ENCODE peak calls at places on chromosomes 5 and 9, in seven cellular contexts. K, O, X, F, Y, V and D are unnamed samples.

GRCh38 chr5:102590467-102590866 is 91.7 kb upstream of the SLCO6A1 start:
- DNase-seq in F (peak), K (no peak), O (no peak), V (no peak), X (no peak), Y (no peak), D (no peak)

GRCh38 chr9:107397076-107398049 is 92.2 kb downstream of the KLF4 start:
- DNase-seq in Y (no peak), O (no peak), X (no peak), F (peak), V (peak), K (no peak), D (no peak)

GRCh38 chr9:20990867-20991266 is 40.6 kb downstream of the HACD4 start:
- DNase-seq in O (no peak), Y (no peak), X (no peak), F (no peak), K (no peak), V (no peak), D (no peak)

GRCh38 chr5:109455598-109456096 is 45.9 kb upstream of the PJA2 start:
- DNase-seq in O (peak), F (peak), X (no peak), K (no peak), Y (peak), V (peak), D (no peak)

GRCh38 chr9:4497855-4498254 is 7.6 kb downstream of the SLC1A1 start:
- DNase-seq in O (peak), X (no peak), Y (no peak), V (peak), F (no peak), K (no peak), D (no peak)

GRCh38 chr5:128300181-128300580 is 216.6 kb downstream of the SLC12A2 start:
- DNase-seq in F (no peak), O (no peak), Y (no peak), V (no peak), X (no peak), K (no peak), D (no peak)

GRCh38 chr5:174223355-174223754 is 177.8 kb downstream of the NSG2 start:
- DNase-seq in V (no peak), O (no peak), Y (no peak), K (no peak), F (no peak), X (no peak), D (no peak)

GRCh38 chr9:129400001-129400970 is 220.6 kb downstream of the C9orf50 start:
- DNase-seq in K (no peak), X (no peak), Y (no peak), V (no peak), F (no peak), O (no peak), D (no peak)

GRCh38 chr9:134192311-134192950 is 28.1 kb upstream of the RNU6ATAC start:
- DNase-seq in F (no peak), X (no peak), V (no peak), K (no peak), Y (no peak), O (no peak), D (no peak)

GRCh38 chr9:133874061-133874638 is 118.0 kb downstream of the VAV2 start:
- DNase-seq in K (no peak), X (no peak), Y (no peak), O (no peak), F (peak), V (peak), D (no peak)

GRCh38 chr5:171898379-171898778 is 108.1 kb downstream of the FBXW11 start:
- DNase-seq in O (no peak), X (no peak), V (peak), F (no peak), Y (no peak), K (no peak), D (no peak)

DNA sequence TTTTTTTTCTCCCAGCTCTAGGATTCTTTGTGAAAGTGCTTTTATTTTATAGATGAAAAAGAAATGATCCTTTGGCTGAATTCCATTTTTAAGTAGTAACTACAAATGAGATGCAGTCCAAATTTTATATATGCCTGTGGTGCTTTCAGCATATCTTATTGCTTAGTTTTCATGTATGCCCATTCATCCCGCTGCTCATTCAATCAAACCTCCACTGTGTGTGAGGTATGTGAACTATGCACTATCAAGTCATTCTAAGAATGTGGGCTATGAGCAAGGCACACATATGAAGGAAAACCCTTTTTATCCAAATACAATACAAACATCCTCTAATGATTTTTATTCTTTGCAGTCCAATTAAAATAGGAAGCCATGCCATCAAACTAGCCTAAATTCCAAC is 1069.1 kb upstream of the DMAC1 start:
- DNase-seq in X (peak), F (no peak), O (no peak), V (no peak), K (no peak), Y (peak), D (no peak)
- H2AFZ ChIP-seq in X (no peak), F (no peak), O (no peak), V (no peak), K (no peak), Y (no peak), D (no peak)

GRCh38 chr5:180389252-180390101 is 36.3 kb upstream of the GFPT2 start:
- DNase-seq in X (no peak), F (no peak), V (peak), Y (no peak), O (no peak), K (no peak), D (no peak)

GRCh38 chr5:180394031-180394636 is 41.0 kb upstream of the GFPT2 start:
- DNase-seq in K (peak), Y (no peak), O (no peak), F (no peak), X (no peak), V (no peak), D (no peak)

GRCh38 chr5:180391276-180391675 is 38.1 kb upstream of the GFPT2 start:
- DNase-seq in F (no peak), O (no peak), Y (no peak), V (no peak), K (no peak), X (no peak), D (no peak)

GRCh38 chr5:180387798-180388197 is 34.7 kb upstream of the GFPT2 start:
- DNase-seq in X (no peak), F (no peak), V (no peak), O (no peak), K (no peak), Y (no peak), D (no peak)

GRCh38 chr5:180390441-180391190 is 37.5 kb upstream of the GFPT2 start:
- DNase-seq in X (peak), K (peak), V (no peak), O (no peak), F (no peak), Y (no peak), D (no peak)
- TF ChIP-seq CTCF in X (no peak), K (no peak), V (peak), O (no peak), F (no peak), Y (peak), D (no peak)

DNA sequence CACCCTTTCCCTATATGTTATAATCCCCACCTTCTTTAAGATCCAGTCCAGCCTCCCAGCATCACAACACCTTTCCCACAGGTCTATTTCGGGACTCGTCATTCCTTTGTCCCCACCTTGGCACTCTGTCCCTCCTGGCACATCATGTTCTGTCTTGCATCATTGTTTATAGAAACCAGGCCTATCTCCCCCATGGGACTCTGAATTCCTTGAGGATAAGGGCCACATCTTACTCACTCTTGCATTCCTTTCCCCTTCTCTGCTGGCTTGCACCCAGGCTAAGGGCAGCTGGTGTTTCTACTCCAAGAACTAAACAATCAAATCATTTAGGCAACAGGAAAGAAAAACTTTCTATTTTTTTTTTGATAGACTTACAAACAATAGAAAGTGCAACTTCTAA is 205.7 kb downstream of the AGTPBP1 start:
- DNase-seq in Y (no peak), V (peak), F (peak), X (no peak), K (no peak), O (peak), D (no peak)
- H2AFZ ChIP-seq in Y (no peak), V (no peak), F (no peak), X (no peak), K (no peak), O (no peak), D (no peak)

DNA sequence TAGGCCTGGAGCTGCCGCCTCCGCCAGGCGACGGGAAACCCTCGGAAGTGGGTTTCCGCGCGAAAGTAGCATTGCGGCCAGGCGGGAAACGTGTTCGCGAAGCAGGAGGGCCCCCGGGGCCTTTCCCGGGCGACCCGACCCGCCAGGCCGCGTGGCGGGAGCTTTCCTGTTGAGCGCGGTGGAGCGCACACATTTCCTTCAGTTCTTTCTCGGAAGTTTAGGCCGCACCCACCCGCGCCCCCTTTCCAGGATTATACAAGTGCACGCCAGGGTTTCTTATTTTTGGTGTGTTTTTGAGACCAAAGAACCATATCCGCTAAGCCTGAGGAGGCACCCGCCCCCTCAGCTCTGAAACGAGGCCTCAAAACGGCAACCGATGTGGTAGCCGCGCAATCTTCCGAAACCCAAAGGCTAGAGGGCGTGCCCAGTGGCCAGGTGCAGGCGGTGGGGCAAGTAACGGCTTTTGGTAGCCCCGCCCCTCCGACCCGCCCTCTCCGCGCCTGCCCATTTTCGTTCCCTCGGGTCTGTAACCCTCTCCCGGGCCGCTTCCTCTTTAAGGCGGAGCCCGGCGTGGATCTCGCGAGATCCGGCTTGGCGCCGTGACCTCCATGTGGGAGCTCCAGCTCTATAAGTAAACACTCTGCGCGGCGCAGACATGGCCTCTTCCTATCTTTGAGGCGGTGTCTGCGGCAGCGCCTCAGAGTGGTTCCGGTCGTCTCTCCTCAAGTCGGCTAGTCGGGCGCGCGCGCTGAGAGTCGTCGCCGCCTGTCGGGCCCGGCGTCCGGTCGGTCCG is at the start of gene UHRF2:
- DNase-seq in V (peak), X (peak), Y (peak), F (peak), O (peak), K (peak), D (peak)
- TF ChIP-seq CTCF in V (no peak), X (no peak), Y (no peak), F (no peak), O (no peak), K (peak), D (no peak)

DNA sequence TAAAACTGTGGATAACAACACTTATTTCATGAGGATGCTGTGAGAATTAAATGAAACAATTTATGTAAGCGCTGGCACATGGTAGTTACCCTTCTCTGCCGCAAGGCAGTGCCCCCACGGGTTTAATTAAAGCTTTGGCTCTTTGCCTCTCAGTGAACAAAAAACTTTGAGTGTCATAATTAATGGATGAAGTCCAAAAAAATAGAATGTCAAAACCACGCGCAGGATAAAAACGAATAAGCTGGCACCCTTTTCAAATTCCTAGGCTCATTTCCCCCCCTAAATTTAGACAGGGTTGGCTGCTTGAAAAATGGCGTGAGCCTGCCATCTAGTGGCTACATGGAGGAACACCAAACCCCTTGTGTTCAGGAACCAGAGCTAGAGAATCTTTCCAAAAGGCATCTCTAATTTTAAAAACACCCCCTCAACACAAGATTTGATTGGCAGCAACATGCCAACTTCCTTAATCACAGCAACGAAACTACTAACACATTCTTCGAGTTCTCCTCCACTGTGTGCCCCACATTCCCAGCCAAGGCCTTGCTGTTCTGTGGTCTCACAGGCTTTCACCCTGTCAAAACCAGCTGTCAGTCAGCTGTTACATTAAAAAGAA is 29.0 kb upstream of the CCNG1 start:
- DNase-seq in Y (peak), V (peak), K (peak), O (peak), X (peak), F (peak), D (peak)
- H2AFZ ChIP-seq in Y (no peak), V (peak), K (no peak), O (no peak), X (peak), F (peak), D (peak)

GRCh38 chr5:59660737-59661136 is 232.8 kb downstream of the PDE4D start:
- DNase-seq in F (no peak), O (peak), V (peak), Y (no peak), X (no peak), K (no peak), D (peak)
- TF ChIP-seq CTCF in F (peak), O (peak), V (peak), Y (no peak), X (peak), K (no peak), D (peak)